ENCODE peak calls at places on chromosomes 7 and 10, in ten cellular contexts. J, P, Y, B, Z, V, W, F, O and M are unnamed samples. For H3K9me3, the result is how much of the 10 kb centered on the place peaks cover.

GRCh38 chr10:122310311-122311050 is 39.4 kb downstream of the BTBD16 start:
- DNase-seq in Z (no peak), O (no peak), P (peak), B (peak), V (no peak), F (no peak), J (no peak), W (no peak), Y (no peak), M (peak)

GRCh38 chr10:114228156-114228555 is 10.9 kb upstream of the VWA2 start:
- DNase-seq in V (no peak), J (no peak), W (no peak), B (no peak), Z (no peak), P (no peak), F (no peak), O (no peak), Y (no peak), M (no peak)

GRCh38 chr10:18681366-18681765 is 22.1 kb downstream of the ARL5B start:
- DNase-seq in J (no peak), V (no peak), Z (no peak), O (no peak), P (no peak), Y (no peak), B (no peak), W (no peak), F (no peak), M (no peak)

GRCh38 chr7:148537435-148537834 is 53.1 kb upstream of the C7orf33 start:
- DNase-seq in Y (no peak), O (no peak), P (no peak), B (no peak), Z (no peak), V (no peak), F (no peak), J (no peak), W (no peak), M (no peak)

GRCh38 chr10:4450981-4451501 is 375.0 kb upstream of the AKR1E2 start:
- DNase-seq in B (no peak), Y (no peak), P (no peak), V (no peak), W (no peak), J (no peak), O (no peak), Z (no peak), F (no peak), M (no peak)

GRCh38 chr10:5089869-5090268 is 4.3 kb upstream of the AKR1C3 start:
- DNase-seq in F (no peak), W (no peak), B (no peak), Y (no peak), J (no peak), O (no peak), Z (no peak), P (peak), V (no peak), M (no peak)

GRCh38 chr10:27783660-27784059 is 38.0 kb upstream of the MKX start:
- DNase-seq in V (no peak), Y (no peak), B (no peak), Z (no peak), P (peak), W (no peak), J (no peak), F (no peak), O (no peak), M (no peak)

GRCh38 chr10:73810735-73811465 is 498 bp downstream of the NDST2 start:
- DNase-seq in W (peak), B (no peak), F (no peak), V (peak), Y (peak), P (peak), O (no peak), J (peak), Z (no peak), M (peak)

GRCh38 chr10:125137601-125138438 is 22.5 kb downstream of the CTBP2 start:
- DNase-seq in J (peak), B (no peak), F (no peak), P (no peak), Y (peak), W (no peak), Z (no peak), V (no peak), O (no peak), M (peak)

GRCh38 chr7:108045669-108046068 is 42.7 kb upstream of the LAMB1 start:
- DNase-seq in Y (no peak), Z (no peak), O (no peak), P (no peak), J (no peak), W (no peak), F (no peak), B (no peak), V (no peak), M (no peak)

GRCh38 chr7:28065721-28066285 is 114.8 kb downstream of the JAZF1 start:
- DNase-seq in Y (no peak), F (no peak), B (no peak), P (no peak), Z (no peak), V (no peak), J (no peak), W (no peak), O (no peak), M (no peak)

GRCh38 chr7:140640727-140641531 is at the start of gene DENND2A:
- DNase-seq in O (peak), P (no peak), Y (peak), J (peak), W (peak), F (peak), Z (peak), V (peak), B (peak), M (peak)

GRCh38 chr7:51133992-51134391 is 182.6 kb downstream of the COBL start:
- DNase-seq in P (no peak), O (no peak), B (no peak), W (no peak), F (no peak), Z (no peak), Y (no peak), V (no peak), J (no peak), M (no peak)

GRCh38 chr10:35216303-35216905 is 89.8 kb downstream of the CREM start:
- DNase-seq in W (no peak), V (no peak), O (no peak), Y (peak), J (no peak), B (no peak), Z (no peak), P (no peak), F (peak), M (peak)

GRCh38 chr10:113739577-113739976 is 11.9 kb upstream of the PLEKHS1 start:
- DNase-seq in B (no peak), Y (no peak), F (no peak), V (no peak), W (no peak), P (no peak), O (no peak), Z (no peak), J (no peak), M (no peak)

GRCh38 chr7:127447326-127447945 is 54.9 kb upstream of the ZNF800 start:
- DNase-seq in W (no peak), J (no peak), O (no peak), F (no peak), V (peak), Y (no peak), Z (peak), B (no peak), P (peak), M (peak)

GRCh38 chr7:38840736-38841460 is 68.1 kb downstream of the VPS41 start:
- DNase-seq in W (no peak), V (no peak), B (no peak), Z (no peak), J (no peak), F (no peak), Y (no peak), P (no peak), O (no peak), M (no peak)

GRCh38 chr10:4503076-4503475 is 322.9 kb upstream of the AKR1E2 start:
- DNase-seq in F (no peak), J (no peak), V (no peak), W (no peak), O (no peak), Z (no peak), P (no peak), Y (no peak), B (no peak), M (no peak)

GRCh38 chr10:103667390-103667789 is 173.9 kb downstream of the NEURL1 start:
- DNase-seq in J (peak), W (no peak), V (no peak), F (no peak), B (no peak), O (no peak), Z (no peak), Y (no peak), P (no peak), M (peak)

GRCh38 chr7:17696422-17696821 is 243.9 kb downstream of the SNX13 start:
- DNase-seq in O (peak), B (peak), V (no peak), J (no peak), Y (no peak), F (peak), W (no peak), Z (no peak), P (peak), M (peak)

GRCh38 chr7:519429-519973 is at the start of gene PDGFA:
- DNase-seq in Y (peak), Z (peak), O (no peak), V (no peak), J (no peak), W (peak), P (peak), F (no peak), B (no peak), M (no peak)

GRCh38 chr7:85821926-85822325 is 635.1 kb upstream of the SEMA3D start:
- DNase-seq in O (no peak), P (no peak), F (no peak), W (peak), B (no peak), Z (no peak), J (no peak), V (no peak), Y (no peak), M (no peak)

GRCh38 chr7:74010407-74010806 is 17.6 kb upstream of the ELN start:
- DNase-seq in J (no peak), V (no peak), P (no peak), Y (no peak), O (no peak), B (no peak), W (no peak), F (no peak), Z (no peak), M (no peak)

GRCh38 chr7:84291756-84292155 is 97.2 kb upstream of the SEMA3A start:
- DNase-seq in B (no peak), J (no peak), F (no peak), Y (no peak), V (no peak), P (no peak), Z (no peak), O (no peak), W (no peak), M (no peak)

GRCh38 chr7:117640465-117640864 is 160.6 kb downstream of the CFTR start:
- DNase-seq in J (no peak), P (no peak), W (no peak), O (no peak), Z (no peak), V (no peak), Y (no peak), F (no peak), B (no peak), M (no peak)

GRCh38 chr10:67790534-67791408 is 47.2 kb downstream of the DNAJC12 start:
- DNase-seq in Y (no peak), J (no peak), B (no peak), W (no peak), F (no peak), P (peak), O (no peak), Z (no peak), V (no peak), M (no peak)

DNA sequence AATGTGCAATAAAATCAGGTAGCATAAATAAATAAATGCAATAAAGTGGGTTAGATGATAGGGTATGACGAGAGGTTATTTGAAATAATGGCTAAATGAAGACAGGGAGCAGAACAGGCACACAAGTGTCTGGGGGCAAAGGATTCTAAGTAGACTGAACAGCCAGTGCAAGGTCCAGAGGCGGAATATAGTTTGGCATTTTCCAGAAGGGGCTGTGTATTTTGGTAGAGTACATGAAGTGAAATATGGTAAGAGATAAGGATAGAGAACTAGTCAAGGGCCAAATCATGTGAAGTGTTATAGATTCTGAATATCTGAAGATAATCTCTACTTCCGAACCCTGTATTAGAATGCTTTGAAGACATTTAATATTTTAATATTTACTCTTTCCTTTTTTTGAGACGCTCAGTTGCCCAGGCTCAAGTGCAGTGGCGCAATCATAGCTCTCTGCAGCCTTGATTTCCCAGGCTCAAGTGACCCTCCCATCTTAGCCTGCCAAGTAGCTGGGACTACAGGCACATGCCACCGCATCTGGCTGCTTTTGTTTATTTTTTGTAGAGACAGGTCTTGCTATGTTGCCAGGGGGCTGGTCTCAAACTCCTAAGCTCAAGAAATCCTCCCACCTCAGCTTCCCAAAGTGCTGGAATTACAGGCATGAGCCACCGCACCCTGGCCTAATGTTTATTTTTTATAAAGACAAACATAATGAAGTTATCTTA is 44.4 kb upstream of the CD36 start:
- DNase-seq in Z (no peak), W (no peak), J (no peak), P (peak), O (no peak), Y (peak), V (no peak), F (no peak), B (no peak), M (no peak)
- TF ChIP-seq EP300 in Z (no peak), W (no peak), J (no peak), P (no peak), O (no peak), Y (no peak), V (no peak), F (no peak), B (no peak), M (no peak)

DNA sequence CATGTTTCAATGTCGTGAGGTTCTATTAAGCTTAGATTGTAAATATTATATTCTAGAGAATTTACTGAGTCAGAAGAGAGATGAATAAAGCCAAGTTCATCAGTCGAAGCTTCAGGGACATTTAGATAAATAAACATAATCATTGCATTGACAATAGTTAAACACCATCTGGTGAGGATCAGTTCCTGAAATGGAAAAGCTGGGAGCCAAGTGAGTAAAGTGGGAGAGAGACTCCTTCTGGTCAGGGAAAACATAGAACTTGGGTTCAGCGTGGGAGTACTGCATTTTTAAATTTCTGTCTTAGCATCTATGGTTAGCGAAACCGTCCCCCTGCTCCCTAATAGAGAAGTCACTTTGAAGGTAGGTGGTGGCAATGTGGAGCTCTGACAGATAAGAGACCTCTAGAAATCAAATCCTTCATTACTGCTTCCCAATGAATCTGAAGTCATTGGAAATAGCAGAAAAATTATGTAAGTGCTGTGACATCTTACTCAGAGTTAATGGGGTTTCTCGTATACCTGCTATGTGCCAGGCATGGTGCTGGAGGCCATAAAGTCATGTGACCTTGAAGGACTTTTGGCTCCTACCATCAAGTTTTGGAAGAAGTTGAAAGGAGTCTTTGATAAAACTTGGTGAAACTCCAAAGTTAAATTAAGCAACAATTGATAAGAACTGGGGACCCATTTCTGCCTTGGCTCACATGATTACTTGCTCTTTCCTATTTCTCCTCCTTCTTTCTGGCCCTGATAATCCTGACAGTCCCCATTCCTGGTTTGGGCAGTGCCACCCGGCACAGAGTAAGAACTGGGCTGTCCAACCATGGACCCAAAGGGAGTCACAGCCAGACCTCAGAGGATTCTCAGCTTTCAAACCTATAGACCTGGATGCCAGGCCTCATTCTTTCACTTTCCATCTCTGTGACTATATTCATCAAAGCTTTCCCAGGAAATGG is 211.2 kb downstream of the C7orf25 start:
- DNase-seq in J (no peak), Y (peak), Z (no peak), O (no peak), B (no peak), V (no peak), W (no peak), P (no peak), F (no peak), M (no peak)
- TF ChIP-seq CTCF in J (no peak), Y (no peak), Z (no peak), O (no peak), B (no peak), V (no peak), W (no peak), P (no peak), F (peak), M (no peak)

GRCh38 chr7:157557263-157557662 is 220.5 kb downstream of the DNAJB6 start:
- DNase-seq in W (no peak), Z (no peak), P (no peak), O (no peak), V (no peak), J (no peak), Y (no peak), B (no peak), F (peak), M (no peak)

GRCh38 chr7:157556339-157556944 is 219.6 kb downstream of the DNAJB6 start:
- DNase-seq in O (no peak), P (no peak), V (no peak), B (no peak), Z (no peak), W (no peak), Y (no peak), J (no peak), F (no peak), M (no peak)

GRCh38 chr7:157554393-157555238 is 217.8 kb downstream of the DNAJB6 start:
- DNase-seq in Y (no peak), F (no peak), B (peak), J (no peak), V (no peak), W (no peak), P (no peak), Z (no peak), O (no peak), M (no peak)

GRCh38 chr7:157555308-157555707 is 218.5 kb downstream of the DNAJB6 start:
- DNase-seq in J (no peak), V (no peak), W (no peak), F (no peak), P (peak), Y (no peak), O (no peak), B (no peak), Z (no peak), M (peak)

DNA sequence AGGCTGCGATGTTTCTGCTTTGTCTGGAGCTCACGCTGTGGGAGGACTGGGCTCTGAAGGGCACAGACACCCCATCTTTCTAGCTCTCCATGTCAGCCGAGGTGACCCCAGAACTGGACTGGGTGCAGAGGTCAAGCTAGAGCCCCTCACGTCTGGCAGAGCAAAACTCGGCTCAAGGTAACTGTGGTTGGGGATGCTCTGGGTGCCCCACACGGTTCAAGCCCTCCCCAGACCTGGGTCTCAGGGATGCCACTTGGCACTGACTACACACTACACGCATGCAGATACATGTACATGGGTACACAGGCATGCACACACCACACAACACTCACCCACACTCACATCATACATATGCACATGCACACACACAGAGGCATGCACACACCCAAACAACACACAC is 219.1 kb downstream of the DNAJB6 start:
- DNase-seq in V (no peak), W (no peak), P (no peak), Y (no peak), B (peak), J (no peak), F (no peak), O (no peak), Z (no peak), M (no peak)
- H3K9me3 ChIP-seq in V (under half), W (under half), P (under half), Y (under half), B (under half), J (under half), F (under half), O (under half), Z (under half), M (under half)

DNA sequence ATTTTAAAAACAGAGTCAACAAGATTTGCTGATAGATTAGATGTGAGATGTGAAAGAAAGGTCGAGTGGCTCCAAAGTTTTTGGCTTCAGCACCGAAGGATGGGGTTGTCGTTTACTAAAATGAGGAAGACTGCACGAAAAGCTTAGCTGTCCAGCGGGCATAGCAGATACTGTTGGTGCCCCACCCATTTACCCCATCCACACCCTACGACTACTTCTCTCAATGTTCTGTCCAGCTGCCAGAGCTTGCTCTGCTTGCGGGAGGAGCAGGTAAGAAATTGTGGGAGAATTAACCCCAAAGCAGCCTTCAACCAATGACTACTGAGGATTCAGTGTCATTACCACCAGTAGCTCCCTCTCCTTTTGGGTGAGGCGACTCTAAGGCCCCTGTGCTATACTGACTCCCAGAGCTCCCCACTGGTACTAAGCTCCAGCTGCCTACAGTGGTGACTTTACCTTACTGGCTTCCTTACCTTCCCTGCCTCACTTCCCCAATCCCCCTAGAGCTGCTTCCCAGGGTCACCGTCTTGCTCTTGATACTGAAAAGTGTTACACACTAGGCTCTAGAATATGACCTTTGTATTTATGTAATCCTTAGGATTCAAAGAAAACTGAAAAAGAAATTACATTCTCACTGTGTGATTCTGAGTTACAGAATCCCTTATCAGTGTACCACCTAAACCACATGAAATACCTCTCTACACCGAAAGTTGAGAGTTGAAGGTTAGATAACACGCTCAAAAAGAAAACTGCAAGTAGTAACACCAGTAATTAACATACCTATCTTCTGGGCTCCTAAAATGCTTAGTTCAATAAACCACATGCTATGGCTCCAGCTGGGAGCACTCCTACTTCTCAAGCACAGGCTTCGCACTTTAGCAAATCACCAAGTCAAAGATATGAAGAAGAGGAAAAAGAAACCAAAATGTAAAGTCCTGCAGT is 22.2 kb downstream of the CACUL1 start:
- DNase-seq in J (no peak), B (no peak), Z (no peak), F (no peak), P (no peak), V (no peak), O (no peak), W (no peak), Y (no peak), M (peak)
- TF ChIP-seq EP300 in J (no peak), B (no peak), Z (no peak), F (no peak), P (no peak), V (no peak), O (no peak), W (no peak), Y (no peak), M (no peak)

DNA sequence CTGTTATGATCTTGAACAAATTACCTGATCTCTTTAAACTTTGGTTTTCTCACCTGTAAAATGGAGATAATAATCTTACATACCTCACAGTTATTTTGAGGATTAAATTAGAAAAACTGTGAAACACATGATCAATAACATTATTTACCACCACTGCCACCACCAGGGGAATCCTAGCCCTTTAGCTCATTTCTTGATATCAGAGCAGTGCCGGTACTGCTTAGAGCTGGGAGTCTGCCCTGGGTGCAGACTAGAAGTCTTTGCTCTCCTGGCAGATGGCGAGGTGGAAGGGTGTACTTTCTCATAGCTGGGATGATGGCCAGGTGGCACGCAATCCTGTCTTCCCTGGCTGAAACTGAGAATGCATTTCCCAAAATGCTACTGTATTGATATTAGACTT is 12.7 kb upstream of the EFCAB10 start:
- DNase-seq in V (peak), W (no peak), F (no peak), Y (no peak), P (no peak), B (no peak), Z (no peak), O (no peak), J (no peak), M (no peak)
- TF ChIP-seq CTCF in V (no peak), W (no peak), F (no peak), Y (no peak), P (no peak), B (no peak), Z (no peak), O (no peak), J (no peak), M (no peak)